ENCODE peak calls at places on chromosomes 1 and 21, in seven cellular contexts. S, H, C, D, W, R and P are unnamed samples.

GRCh38 chr1:178172939-178173338 is 79.0 kb downstream of the RASAL2 start:
- DNase-seq in S (no peak), H (no peak), C (peak; percentile 37), D (no peak), W (no peak), R (no peak), P (no peak)

GRCh38 chr1:116711061-116711582 is 43.1 kb upstream of the CD2 start:
- DNase-seq in S (peak; percentile 26), H (no peak), C (no peak), D (peak; percentile 39), W (no peak), R (no peak), P (no peak)

GRCh38 chr1:150484431-150484830 is 2.8 kb upstream of the TARS2 start:
- DNase-seq in S (no peak), H (no peak), C (peak; percentile 55), D (no peak), W (no peak), R (no peak), P (no peak)

GRCh38 chr1:111517464-111518225 is 14.2 kb upstream of the ADORA3 start:
- DNase-seq in S (peak; percentile 38), H (no peak), C (no peak), D (peak; percentile 95), W (no peak), R (no peak), P (no peak)

GRCh38 chr1:220182081-220182480 is 88.1 kb downstream of the IARS2 start:
- DNase-seq in S (no peak), H (no peak), C (no peak), D (no peak), W (no peak), R (no peak), P (no peak)

GRCh38 chr1:184945034-184945433 is 29.3 kb downstream of the NIBAN1 start:
- DNase-seq in S (no peak), H (no peak), C (no peak), D (no peak), W (no peak), R (no peak), P (no peak)

GRCh38 chr1:154808261-154808908 is 61.7 kb downstream of the KCNN3 start:
- DNase-seq in S (no peak), H (no peak), C (no peak), D (no peak), W (no peak), R (no peak), P (no peak)

GRCh38 chr1:199054706-199055105 is 415.9 kb downstream of the PTPRC start:
- DNase-seq in S (no peak), H (no peak), C (no peak), D (no peak), W (no peak), R (no peak), P (peak; percentile 22)

GRCh38 chr1:181160322-181160721 is 71.8 kb downstream of the IER5 start:
- DNase-seq in S (no peak), H (no peak), C (no peak), D (no peak), W (no peak), R (no peak), P (no peak)

GRCh38 chr1:172172267-172172880 is 248.1 kb upstream of the C1orf105 start:
- DNase-seq in S (no peak), H (no peak), C (no peak), D (no peak), W (no peak), R (no peak), P (no peak)

GRCh38 chr1:180156201-180156600 is 1.5 kb downstream of the QSOX1 start:
- DNase-seq in S (no peak), H (no peak), C (no peak), D (no peak), W (no peak), R (no peak), P (no peak)

GRCh38 chr1:212814989-212815388 is 23.3 kb downstream of the TATDN3 start:
- DNase-seq in S (no peak), H (no peak), C (peak; percentile 13), D (no peak), W (no peak), R (peak; percentile 44), P (no peak)

GRCh38 chr1:19504796-19505693 is 19.7 kb upstream of the CAPZB start:
- DNase-seq in S (no peak), H (no peak), C (peak; percentile 57), D (peak; percentile 22), W (no peak), R (no peak), P (no peak)

GRCh38 chr1:85554630-85555327 is 25.8 kb upstream of the CCN1 start:
- DNase-seq in S (no peak), H (no peak), C (peak; percentile 89), D (no peak), W (no peak), R (no peak), P (no peak)

GRCh38 chr21:44800103-44800502 is 1.5 kb downstream of the UBE2G2 start:
- DNase-seq in S (no peak), H (peak; percentile 51), C (no peak), D (no peak), W (peak; percentile 38), R (peak; percentile 32), P (peak; percentile 68)

GRCh38 chr1:162562452-162562828 is 918 bp downstream of the UAP1 start:
- DNase-seq in S (no peak), H (no peak), C (peak; percentile 59), D (no peak), W (no peak), R (no peak), P (peak; percentile 66)

GRCh38 chr1:228512852-228513243 is 25.7 kb downstream of the RNF187 start:
- DNase-seq in S (no peak), H (no peak), C (no peak), D (no peak), W (no peak), R (no peak), P (no peak)

GRCh38 chr1:12384836-12385456 is 155.1 kb downstream of the VPS13D start:
- DNase-seq in S (no peak), H (no peak), C (no peak), D (no peak), W (no peak), R (no peak), P (no peak)

GRCh38 chr1:40799351-40799867 is 15.8 kb downstream of the KCNQ4 start:
- DNase-seq in S (no peak), H (no peak), C (no peak), D (no peak), W (peak; percentile 77), R (no peak), P (peak; percentile 83)

GRCh38 chr1:43796111-43796581 is 88.8 kb downstream of the ST3GAL3 start:
- DNase-seq in S (no peak), H (no peak), C (peak; percentile 66), D (peak; percentile 41), W (no peak), R (no peak), P (peak; percentile 79)

GRCh38 chr1:175784826-175785225 is 41.4 kb upstream of the TNR start:
- DNase-seq in S (no peak), H (no peak), C (no peak), D (no peak), W (no peak), R (no peak), P (no peak)

GRCh38 chr21:45014747-45015468 is 59.5 kb upstream of the ADARB1 start:
- DNase-seq in S (no peak), H (no peak), C (no peak), D (no peak), W (no peak), R (no peak), P (peak; percentile 65)

GRCh38 chr1:40831001-40831732 is 31.0 kb downstream of the CITED4 start:
- DNase-seq in S (no peak), H (no peak), C (no peak), D (no peak), W (no peak), R (no peak), P (peak; percentile 37)

GRCh38 chr1:119621714-119622113 is 26.4 kb downstream of the ZNF697 start:
- DNase-seq in S (no peak), H (no peak), C (no peak), D (no peak), W (no peak), R (no peak), P (no peak)

GRCh38 chr1:75265792-75266191 is 131.6 kb downstream of the LHX8 start:
- DNase-seq in S (peak; percentile 27), H (peak; percentile 49), C (peak; percentile 15), D (peak; percentile 69), W (no peak), R (peak; percentile 42), P (no peak)

GRCh38 chr1:41917835-41918449 is 780 bp downstream of the HIVEP3 start:
- DNase-seq in S (no peak), H (peak; percentile 52), C (peak; percentile 50), D (peak; percentile 64), W (peak; percentile 51), R (peak; percentile 64), P (peak; percentile 87)

GRCh38 chr1:177505905-177506590 is 335.3 kb downstream of the BRINP2 start:
- DNase-seq in S (no peak), H (no peak), C (peak; percentile 42), D (no peak), W (no peak), R (no peak), P (no peak)

GRCh38 chr1:70277875-70278274 is 56.7 kb downstream of the SRSF11 start:
- DNase-seq in S (no peak), H (no peak), C (no peak), D (no peak), W (no peak), R (no peak), P (no peak)

GRCh38 chr21:36005018-36005417 is 55.3 kb downstream of the SETD4 start:
- DNase-seq in S (no peak), H (no peak), C (no peak), D (no peak), W (no peak), R (no peak), P (no peak)

GRCh38 chr21:34635307-34635706 is 20.4 kb upstream of the RCAN1 start:
- DNase-seq in S (no peak), H (peak; percentile 33), C (no peak), D (no peak), W (no peak), R (no peak), P (no peak)

GRCh38 chr1:154609398-154610380 is 1.7 kb upstream of the ADAR start:
- DNase-seq in S (peak; percentile 35), H (no peak), C (peak; percentile 52), D (peak; percentile 32), W (no peak), R (peak; percentile 37), P (no peak)

GRCh38 chr1:161998811-161999210 is 24.9 kb downstream of the OLFML2B start:
- DNase-seq in S (no peak), H (no peak), C (peak; percentile 76), D (no peak), W (no peak), R (no peak), P (no peak)

GRCh38 chr1:39666772-39667171 is 5.1 kb downstream of the NT5C1A start:
- DNase-seq in S (no peak), H (no peak), C (no peak), D (no peak), W (no peak), R (no peak), P (no peak)

GRCh38 chr1:234963180-234963903 is 165.3 kb downstream of the TOMM20 start:
- DNase-seq in S (no peak), H (no peak), C (peak; percentile 92), D (no peak), W (peak; percentile 88), R (peak; percentile 30), P (peak; percentile 94)

GRCh38 chr1:208536176-208536575 is 292.0 kb upstream of the PLXNA2 start:
- DNase-seq in S (no peak), H (no peak), C (peak; percentile 64), D (no peak), W (no peak), R (no peak), P (no peak)

GRCh38 chr1:51969038-51969705 is 21.3 kb downstream of the RAB3B start:
- DNase-seq in S (no peak), H (no peak), C (peak; percentile 94), D (no peak), W (no peak), R (no peak), P (peak; percentile 96)

GRCh38 chr1:41418868-41419583 is 57.8 kb downstream of the FOXO6 start:
- DNase-seq in S (no peak), H (no peak), C (peak; percentile 92), D (peak; percentile 84), W (peak; percentile 90), R (peak; percentile 35), P (peak; percentile 99)

GRCh38 chr1:58722967-58723366 is 23.1 kb upstream of the MYSM1 start:
- DNase-seq in S (no peak), H (no peak), C (peak; percentile 45), D (no peak), W (no peak), R (no peak), P (no peak)